ENCODE peak calls at places on chromosomes 5 and 9, in ten cellular contexts. One of them, this sample, is unnamed.

GRCh38 chr5:57262533-57262932 is 88.7 kb downstream of the GPBP1 start:
- DNase-seq in A549: no peak
- DNase-seq in stimulated activated CD8-positive, alpha-beta memory T cell treated with anti-CD3 and anti-CD28 coated beads, Interleukin-4, amount 100 ng/mL, for 1 hour: no peak
- DNase-seq in WERI-Rb-1: no peak
- DNase-seq in fibroblast of pulmonary artery: no peak
- DNase-seq in nucleus accumbens: no peak
- DNase-seq in kidney epithelial cell: no peak
- DNase-seq in uterus: no peak
- DNase-seq in activated CD8-positive, alpha-beta T cell treated with anti-CD3 and anti-CD28 coated beads for 36 hours: no peak
- DNase-seq in thyroid gland: no peak
- DNase-seq in this sample: no peak

GRCh38 chr9:130927338-130927737 is 11.7 kb downstream of the FIBCD1 start:
- DNase-seq in fibroblast of pulmonary artery: no peak
- DNase-seq in activated CD8-positive, alpha-beta T cell treated with anti-CD3 and anti-CD28 coated beads for 36 hours: no peak
- DNase-seq in kidney epithelial cell: no peak
- DNase-seq in uterus: no peak
- DNase-seq in stimulated activated CD8-positive, alpha-beta memory T cell treated with anti-CD3 and anti-CD28 coated beads, Interleukin-4, amount 100 ng/mL, for 1 hour: no peak
- DNase-seq in thyroid gland: peak; percentile 27
- DNase-seq in A549: no peak
- DNase-seq in WERI-Rb-1: no peak
- DNase-seq in nucleus accumbens: no peak
- DNase-seq in this sample: no peak

GRCh38 chr5:103511554-103511885 is 51.1 kb downstream of the NUDT12 start:
- DNase-seq in stimulated activated CD8-positive, alpha-beta memory T cell treated with anti-CD3 and anti-CD28 coated beads, Interleukin-4, amount 100 ng/mL, for 1 hour: no peak
- DNase-seq in uterus: no peak
- DNase-seq in thyroid gland: no peak
- DNase-seq in fibroblast of pulmonary artery: peak; percentile 31
- DNase-seq in WERI-Rb-1: no peak
- DNase-seq in activated CD8-positive, alpha-beta T cell treated with anti-CD3 and anti-CD28 coated beads for 36 hours: no peak
- DNase-seq in A549: no peak
- DNase-seq in kidney epithelial cell: no peak
- DNase-seq in nucleus accumbens: no peak
- DNase-seq in this sample: peak; percentile 41

GRCh38 chr5:126056851-126057622 is 366.2 kb upstream of the GRAMD2B start:
- DNase-seq in kidney epithelial cell: no peak
- DNase-seq in WERI-Rb-1: no peak
- DNase-seq in thyroid gland: no peak
- DNase-seq in uterus: no peak
- DNase-seq in fibroblast of pulmonary artery: no peak
- DNase-seq in nucleus accumbens: no peak
- DNase-seq in stimulated activated CD8-positive, alpha-beta memory T cell treated with anti-CD3 and anti-CD28 coated beads, Interleukin-4, amount 100 ng/mL, for 1 hour: no peak
- DNase-seq in A549: no peak
- DNase-seq in activated CD8-positive, alpha-beta T cell treated with anti-CD3 and anti-CD28 coated beads for 36 hours: no peak
- DNase-seq in this sample: no peak

GRCh38 chr5:149633671-149634350 is 52.5 kb downstream of the ARHGEF37 start:
- DNase-seq in uterus: no peak
- DNase-seq in stimulated activated CD8-positive, alpha-beta memory T cell treated with anti-CD3 and anti-CD28 coated beads, Interleukin-4, amount 100 ng/mL, for 1 hour: no peak
- DNase-seq in nucleus accumbens: no peak
- DNase-seq in WERI-Rb-1: no peak
- DNase-seq in fibroblast of pulmonary artery: peak; percentile 21
- DNase-seq in thyroid gland: no peak
- DNase-seq in A549: no peak
- DNase-seq in activated CD8-positive, alpha-beta T cell treated with anti-CD3 and anti-CD28 coated beads for 36 hours: no peak
- DNase-seq in kidney epithelial cell: no peak
- DNase-seq in this sample: peak; percentile 64

GRCh38 chr5:82619097-82619496 is 340.9 kb upstream of the RPS23 start:
- DNase-seq in thyroid gland: no peak
- DNase-seq in stimulated activated CD8-positive, alpha-beta memory T cell treated with anti-CD3 and anti-CD28 coated beads, Interleukin-4, amount 100 ng/mL, for 1 hour: no peak
- DNase-seq in WERI-Rb-1: no peak
- DNase-seq in uterus: no peak
- DNase-seq in kidney epithelial cell: no peak
- DNase-seq in A549: no peak
- DNase-seq in nucleus accumbens: no peak
- DNase-seq in activated CD8-positive, alpha-beta T cell treated with anti-CD3 and anti-CD28 coated beads for 36 hours: no peak
- DNase-seq in fibroblast of pulmonary artery: no peak
- DNase-seq in this sample: no peak

GRCh38 chr5:7169240-7169878 is 226.6 kb upstream of the ADCY2 start:
- DNase-seq in fibroblast of pulmonary artery: no peak
- DNase-seq in stimulated activated CD8-positive, alpha-beta memory T cell treated with anti-CD3 and anti-CD28 coated beads, Interleukin-4, amount 100 ng/mL, for 1 hour: no peak
- DNase-seq in A549: no peak
- DNase-seq in kidney epithelial cell: no peak
- DNase-seq in WERI-Rb-1: no peak
- DNase-seq in thyroid gland: no peak
- DNase-seq in nucleus accumbens: no peak
- DNase-seq in uterus: no peak
- DNase-seq in activated CD8-positive, alpha-beta T cell treated with anti-CD3 and anti-CD28 coated beads for 36 hours: no peak
- DNase-seq in this sample: no peak

GRCh38 chr9:129069128-129069824 is 11.6 kb upstream of the DOLPP1 start:
- DNase-seq in thyroid gland: no peak
- DNase-seq in activated CD8-positive, alpha-beta T cell treated with anti-CD3 and anti-CD28 coated beads for 36 hours: peak; percentile 87
- DNase-seq in uterus: no peak
- DNase-seq in stimulated activated CD8-positive, alpha-beta memory T cell treated with anti-CD3 and anti-CD28 coated beads, Interleukin-4, amount 100 ng/mL, for 1 hour: peak; percentile 42
- DNase-seq in A549: no peak
- DNase-seq in nucleus accumbens: no peak
- DNase-seq in WERI-Rb-1: peak; percentile 84
- DNase-seq in kidney epithelial cell: no peak
- DNase-seq in fibroblast of pulmonary artery: peak; percentile 19
- DNase-seq in this sample: peak; percentile 19

GRCh38 chr9:19184144-19184917 is 46.2 kb upstream of the DENND4C start:
- DNase-seq in uterus: peak; percentile 89
- DNase-seq in fibroblast of pulmonary artery: peak; percentile 91
- DNase-seq in kidney epithelial cell: peak; percentile 79
- DNase-seq in A549: peak; percentile 74
- DNase-seq in thyroid gland: peak; percentile 47
- DNase-seq in nucleus accumbens: no peak
- DNase-seq in activated CD8-positive, alpha-beta T cell treated with anti-CD3 and anti-CD28 coated beads for 36 hours: peak; percentile 95
- DNase-seq in WERI-Rb-1: no peak
- DNase-seq in stimulated activated CD8-positive, alpha-beta memory T cell treated with anti-CD3 and anti-CD28 coated beads, Interleukin-4, amount 100 ng/mL, for 1 hour: peak; percentile 58
- DNase-seq in this sample: peak; percentile 96

GRCh38 chr9:99305124-99305523 is 83.0 kb downstream of the SEC61B start:
- DNase-seq in thyroid gland: no peak
- DNase-seq in fibroblast of pulmonary artery: no peak
- DNase-seq in WERI-Rb-1: no peak
- DNase-seq in nucleus accumbens: no peak
- DNase-seq in uterus: no peak
- DNase-seq in kidney epithelial cell: no peak
- DNase-seq in A549: no peak
- DNase-seq in stimulated activated CD8-positive, alpha-beta memory T cell treated with anti-CD3 and anti-CD28 coated beads, Interleukin-4, amount 100 ng/mL, for 1 hour: no peak
- DNase-seq in activated CD8-positive, alpha-beta T cell treated with anti-CD3 and anti-CD28 coated beads for 36 hours: no peak
- DNase-seq in this sample: no peak

This sample was measured in choroid plexus epithelial cell.